ENCODE peak calls at places on chromosomes 6 and 20, in ten cellular contexts. B is stimulated activated CD8-positive, alpha-beta memory T cell treated with anti-CD3 and anti-CD28 coated beads, Interleukin-15, amount 100 ng/mL, for 24 hours; U is NCI-H446; N is NCI-H345; Q is AG08395; V is posterior cingulate gyrus; L is NCI-H510A treated with DMSO at 0.1 percent for 48 hours; M is cerebellar cortex; Y is EH; C is amniotic epithelial cell. D is an unnamed sample.

GRCh38 chr6:30875244-30876038 is 8.9 kb upstream of the DDR1 start:
- DNase-seq in B (no peak), U (no peak), N (no peak), Q (no peak), V (no peak), L (peak), M (no peak), Y (no peak), C (no peak), D (no peak)

GRCh38 chr6:5078121-5078695 is 6.9 kb upstream of the PPP1R3G start:
- DNase-seq in B (no peak), U (no peak), N (no peak), Q (no peak), V (no peak), L (no peak), M (no peak), Y (peak), C (no peak), D (no peak)

GRCh38 chr6:167420177-167420576 is 95.3 kb downstream of the TTLL2 start:
- DNase-seq in B (no peak), U (no peak), N (no peak), Q (no peak), V (no peak), L (no peak), M (no peak), Y (no peak), C (no peak), D (no peak)

GRCh38 chr6:112227992-112228391 is 26.4 kb downstream of the LAMA4 start:
- DNase-seq in B (no peak), U (no peak), N (no peak), Q (no peak), V (no peak), L (no peak), M (no peak), Y (no peak), C (no peak), D (no peak)

GRCh38 chr6:29071831-29072723 is 15.0 kb downstream of the OR2B3 start:
- DNase-seq in B (no peak), U (no peak), N (no peak), Q (no peak), V (no peak), L (peak), M (peak), Y (peak), C (peak), D (no peak)

GRCh38 chr6:528989-529388 is 127.9 kb downstream of the HUS1B start:
- DNase-seq in B (no peak), U (no peak), N (no peak), Q (no peak), V (no peak), L (no peak), M (no peak), Y (no peak), C (no peak), D (no peak)

GRCh38 chr6:16544006-16544405 is 217.3 kb downstream of the ATXN1 start:
- DNase-seq in B (no peak), U (no peak), N (no peak), Q (peak), V (no peak), L (no peak), M (no peak), Y (peak), C (no peak), D (no peak)

GRCh38 chr6:29839917-29840316 is 12.3 kb downstream of the HLA-G start:
- DNase-seq in B (no peak), U (no peak), N (no peak), Q (no peak), V (no peak), L (no peak), M (no peak), Y (no peak), C (no peak), D (no peak)

GRCh38 chr20:43065299-43065698 is 124.4 kb downstream of the PTPRT start:
- DNase-seq in B (no peak), U (no peak), N (no peak), Q (no peak), V (no peak), L (no peak), M (no peak), Y (no peak), C (no peak), D (no peak)